ENCODE peak calls at places on chromosomes 4 and X, in ten cellular contexts. G is lower leg skin, X is activated B cell treated with CpG ODN at 0.5 μM for 24 hours, Z is AG10803, A is GM13977, N is breast epithelium, H is H9, L is tibial artery, Q is cardiac fibroblast, K is neural crest cell. R is an unnamed sample.

GRCh38 chr4:170089743-170090666 is at the start of gene AADAT:
- DNase-seq in G (peak), X (no peak), Z (peak), A (peak), N (no peak), H (peak), L (peak), Q (peak), K (peak), R (peak)

GRCh38 chr4:81314196-81314896 is 99.3 kb upstream of the PRKG2 start:
- DNase-seq in G (no peak), X (no peak), Z (peak), A (no peak), N (no peak), H (no peak), L (no peak), Q (peak), K (no peak), R (no peak)

GRCh38 chrX:108000751-108001150 is 18.6 kb upstream of the TEX13B start:
- DNase-seq in G (no peak), X (no peak), Z (no peak), A (no peak), N (no peak), H (no peak), L (no peak), Q (peak), K (no peak), R (no peak)

GRCh38 chr4:17702666-17703065 is 78.8 kb downstream of the FAM184B start:
- DNase-seq in G (peak), X (no peak), Z (no peak), A (no peak), N (no peak), H (no peak), L (no peak), Q (no peak), K (no peak), R (peak)

GRCh38 chr4:175998782-175999181 is 66.9 kb upstream of the WDR17 start:
- DNase-seq in G (no peak), X (no peak), Z (no peak), A (no peak), N (no peak), H (peak), L (no peak), Q (peak), K (peak), R (no peak)

GRCh38 chr4:170157670-170158069 is 67.9 kb upstream of the AADAT start:
- DNase-seq in G (no peak), X (no peak), Z (no peak), A (no peak), N (no peak), H (no peak), L (no peak), Q (no peak), K (no peak), R (no peak)

GRCh38 chr4:76091052-76091451 is 16.5 kb downstream of the ART3 start:
- DNase-seq in G (no peak), X (no peak), Z (no peak), A (no peak), N (no peak), H (no peak), L (no peak), Q (no peak), K (no peak), R (no peak)

GRCh38 chr4:14308229-14308651 is 680.7 kb upstream of the BOD1L1 start:
- DNase-seq in G (no peak), X (no peak), Z (no peak), A (no peak), N (no peak), H (no peak), L (no peak), Q (no peak), K (no peak), R (no peak)

GRCh38 chr4:88110826-88111225 is 47.6 kb downstream of the ABCG2 start:
- DNase-seq in G (no peak), X (no peak), Z (no peak), A (no peak), N (no peak), H (no peak), L (no peak), Q (no peak), K (no peak), R (no peak)

GRCh38 chr4:181731900-181732299 is 511.3 kb upstream of the TENM3 start:
- DNase-seq in G (no peak), X (no peak), Z (no peak), A (no peak), N (no peak), H (no peak), L (no peak), Q (no peak), K (no peak), R (no peak)

GRCh38 chr4:184464759-184465454 is 9.4 kb downstream of the IRF2 start:
- DNase-seq in G (no peak), X (no peak), Z (no peak), A (no peak), N (no peak), H (no peak), L (no peak), Q (no peak), K (no peak), R (no peak)

GRCh38 chr4:173217727-173218126 is 49.1 kb downstream of the GALNT7 start:
- DNase-seq in G (no peak), X (no peak), Z (no peak), A (no peak), N (no peak), H (no peak), L (no peak), Q (peak), K (no peak), R (no peak)

GRCh38 chr4:145703850-145704528 is 24.0 kb downstream of the C4orf51 start:
- DNase-seq in G (no peak), X (no peak), Z (no peak), A (no peak), N (no peak), H (no peak), L (no peak), Q (no peak), K (no peak), R (no peak)

GRCh38 chr4:4647041-4647440 is 105.2 kb upstream of the STX18 start:
- DNase-seq in G (no peak), X (no peak), Z (peak), A (no peak), N (no peak), H (no peak), L (no peak), Q (peak), K (no peak), R (no peak)

GRCh38 chrX:153554519-153555167 is 37.2 kb downstream of the ATP2B3 start:
- DNase-seq in G (peak), X (peak), Z (peak), A (peak), N (peak), H (peak), L (peak), Q (peak), K (peak), R (peak)

GRCh38 chrX:49884290-49884862 is 5.1 kb downstream of the USP27X start:
- DNase-seq in G (peak), X (peak), Z (peak), A (peak), N (peak), H (peak), L (peak), Q (peak), K (peak), R (no peak)

GRCh38 chr4:82652062-82652461 is 90.3 kb upstream of the TMEM150C start:
- DNase-seq in G (no peak), X (no peak), Z (peak), A (no peak), N (no peak), H (no peak), L (no peak), Q (peak), K (no peak), R (no peak)

GRCh38 chrX:22360129-22360528 is 87.4 kb downstream of the CBLL2 start:
- DNase-seq in G (no peak), X (no peak), Z (no peak), A (no peak), N (no peak), H (no peak), L (no peak), Q (no peak), K (no peak), R (no peak)

GRCh38 chr4:143384381-143384994 is 47.8 kb downstream of the GAB1 start:
- DNase-seq in G (no peak), X (no peak), Z (peak), A (no peak), N (no peak), H (no peak), L (peak), Q (peak), K (no peak), R (no peak)

GRCh38 chr4:54173281-54173912 is 55.7 kb upstream of the PDGFRA start:
- DNase-seq in G (peak), X (no peak), Z (no peak), A (no peak), N (no peak), H (no peak), L (no peak), Q (no peak), K (no peak), R (no peak)

GRCh38 chrX:10875995-10876394 is 235.1 kb upstream of the HCCS start:
- DNase-seq in G (no peak), X (no peak), Z (no peak), A (peak), N (no peak), H (no peak), L (no peak), Q (no peak), K (no peak), R (no peak)

GRCh38 chr4:5770051-5770450 is 59.0 kb downstream of the EVC start:
- DNase-seq in G (peak), X (no peak), Z (no peak), A (no peak), N (no peak), H (peak), L (peak), Q (no peak), K (no peak), R (no peak)

GRCh38 chr4:54082168-54082567 is 17.8 kb upstream of the CHIC2 start:
- DNase-seq in G (no peak), X (no peak), Z (peak), A (no peak), N (no peak), H (no peak), L (no peak), Q (peak), K (no peak), R (no peak)

GRCh38 chrX:130086414-130087207 is 23.7 kb downstream of the ELF4 start:
- DNase-seq in G (no peak), X (no peak), Z (no peak), A (no peak), N (no peak), H (no peak), L (no peak), Q (no peak), K (no peak), R (no peak)

GRCh38 chr4:113179996-113180395 is 130.5 kb downstream of the ANK2 start:
- DNase-seq in G (no peak), X (no peak), Z (peak), A (no peak), N (no peak), H (no peak), L (no peak), Q (peak), K (no peak), R (no peak)

GRCh38 chr4:2673157-2673556 is 83.0 kb downstream of the TNIP2 start:
- DNase-seq in G (no peak), X (no peak), Z (no peak), A (no peak), N (no peak), H (no peak), L (no peak), Q (no peak), K (no peak), R (no peak)

GRCh38 chr4:77376788-77377460 is 219.9 kb downstream of the CCNG2 start:
- DNase-seq in G (no peak), X (no peak), Z (no peak), A (no peak), N (no peak), H (peak), L (no peak), Q (no peak), K (no peak), R (no peak)

GRCh38 chr4:156773648-156774357 is 197.8 kb downstream of the PDGFC start:
- DNase-seq in G (no peak), X (no peak), Z (peak), A (no peak), N (no peak), H (no peak), L (no peak), Q (peak), K (no peak), R (no peak)

GRCh38 chrX:150692837-150693781 is at the start of gene MTMR1:
- DNase-seq in G (no peak), X (peak), Z (no peak), A (peak), N (no peak), H (no peak), L (no peak), Q (no peak), K (no peak), R (peak)

GRCh38 chr4:47031713-47032404 is 492 bp downstream of the GABRB1 start:
- DNase-seq in G (no peak), X (no peak), Z (no peak), A (no peak), N (no peak), H (no peak), L (no peak), Q (no peak), K (peak), R (no peak)

GRCh38 chrX:68084765-68085164 is 348.5 kb downstream of the OPHN1 start:
- DNase-seq in G (no peak), X (no peak), Z (peak), A (no peak), N (no peak), H (no peak), L (no peak), Q (peak), K (no peak), R (no peak)

GRCh38 chr4:14627038-14627437 is 375.2 kb upstream of the CPEB2 start:
- DNase-seq in G (no peak), X (no peak), Z (no peak), A (no peak), N (no peak), H (no peak), L (no peak), Q (no peak), K (no peak), R (no peak)

GRCh38 chr4:171846232-171846631 is 33.0 kb downstream of the GALNTL6 start:
- DNase-seq in G (no peak), X (no peak), Z (peak), A (peak), N (no peak), H (peak), L (no peak), Q (peak), K (peak), R (no peak)

GRCh38 chr4:304987-305680 is at the start of gene ZNF732:
- DNase-seq in G (no peak), X (no peak), Z (peak), A (no peak), N (peak), H (no peak), L (no peak), Q (peak), K (peak), R (peak)

GRCh38 chr4:146407669-146408084 is 114.1 kb downstream of the SLC10A7 start:
- DNase-seq in G (no peak), X (no peak), Z (no peak), A (no peak), N (no peak), H (no peak), L (no peak), Q (peak), K (no peak), R (no peak)

GRCh38 chr4:108483077-108483476 is 137.3 kb upstream of the RPL34 start:
- DNase-seq in G (no peak), X (no peak), Z (no peak), A (no peak), N (no peak), H (no peak), L (no peak), Q (no peak), K (no peak), R (no peak)

GRCh38 chrX:119853449-119853848 is 686 bp upstream of the UPF3B start:
- DNase-seq in G (no peak), X (no peak), Z (no peak), A (no peak), N (no peak), H (no peak), L (no peak), Q (no peak), K (no peak), R (no peak)

DNA sequence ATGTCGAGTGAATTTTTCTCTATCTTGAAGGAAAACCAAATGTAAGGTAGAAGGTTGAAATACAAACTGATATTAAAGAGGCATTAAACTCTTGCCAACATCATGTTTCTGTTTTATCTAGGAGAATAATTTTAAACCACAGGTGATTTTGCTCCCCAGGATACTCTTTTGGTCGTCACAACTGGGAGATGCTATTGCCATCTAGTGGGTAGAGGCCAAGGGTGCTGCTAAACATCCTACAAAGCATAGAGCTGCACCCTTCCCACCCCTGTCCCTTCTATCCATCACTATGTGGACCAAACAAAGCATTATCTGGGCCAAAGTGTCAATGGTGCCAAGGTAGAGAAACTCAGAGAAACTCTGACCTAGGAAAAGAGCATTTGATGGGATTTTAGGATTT is 154.6 kb upstream of the MAGEB2 start:
- DNase-seq in G (no peak), X (no peak), Z (no peak), A (no peak), N (no peak), H (no peak), L (no peak), Q (peak), K (no peak), R (no peak)
- TF ChIP-seq CTCF in G (no peak), X (no peak), Z (peak), A (peak), N (no peak), H (peak), L (no peak), Q (peak), K (peak), R (no peak)

DNA sequence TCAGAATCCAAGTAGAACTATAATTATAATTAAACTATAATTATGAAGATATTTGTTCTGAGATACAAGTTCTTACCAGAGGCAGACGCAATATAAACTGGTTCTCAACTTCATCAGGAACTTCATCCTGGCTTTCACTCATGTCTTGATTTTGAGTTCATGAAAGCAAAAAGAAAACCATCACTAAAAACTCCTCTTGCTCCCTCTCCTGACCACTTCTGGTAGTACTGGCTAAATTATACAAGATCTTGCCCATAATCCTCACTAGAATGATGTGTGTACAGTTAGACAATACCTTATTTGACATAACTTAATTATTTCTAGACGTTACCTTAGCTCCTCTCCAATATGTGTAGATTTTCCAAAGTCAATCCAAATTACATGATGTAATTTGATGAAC is 3.7 kb downstream of the TAF7L start:
- DNase-seq in G (no peak), X (no peak), Z (peak), A (peak), N (no peak), H (no peak), L (no peak), Q (peak), K (peak), R (peak)
- TF ChIP-seq CTCF in G (no peak), X (no peak), Z (peak), A (peak), N (no peak), H (peak), L (peak), Q (peak), K (peak), R (peak)

GRCh38 chr4:102531441-102531840 is 30.3 kb downstream of the NFKB1 start:
- DNase-seq in G (no peak), X (no peak), Z (peak), A (no peak), N (no peak), H (no peak), L (no peak), Q (no peak), K (no peak), R (no peak)
- TF ChIP-seq CTCF in G (no peak), X (no peak), Z (no peak), A (no peak), N (no peak), H (no peak), L (no peak), Q (no peak), K (no peak), R (no peak)

GRCh38 chr4:166309286-166309685 is 436.2 kb downstream of the TLL1 start:
- DNase-seq in G (no peak), X (no peak), Z (no peak), A (no peak), N (no peak), H (no peak), L (no peak), Q (no peak), K (no peak), R (no peak)
- TF ChIP-seq CTCF in G (no peak), X (no peak), Z (no peak), A (no peak), N (no peak), H (no peak), L (no peak), Q (no peak), K (no peak), R (no peak)

GRCh38 chr4:126109836-126110235 is 795.1 kb downstream of the FAT4 start:
- DNase-seq in G (no peak), X (no peak), Z (no peak), A (no peak), N (no peak), H (no peak), L (no peak), Q (no peak), K (no peak), R (no peak)

GRCh38 chr4:126106658-126107057 is 791.9 kb downstream of the FAT4 start:
- DNase-seq in G (no peak), X (no peak), Z (peak), A (no peak), N (no peak), H (peak), L (no peak), Q (peak), K (no peak), R (no peak)
- TF ChIP-seq CTCF in G (no peak), X (no peak), Z (peak), A (peak), N (no peak), H (peak), L (no peak), Q (no peak), K (peak), R (peak)

GRCh38 chr4:121339824-121340223 is 41.0 kb downstream of the QRFPR start:
- DNase-seq in G (no peak), X (no peak), Z (no peak), A (no peak), N (no peak), H (no peak), L (no peak), Q (no peak), K (no peak), R (no peak)

GRCh38 chr4:121336706-121337105 is 44.1 kb downstream of the QRFPR start:
- DNase-seq in G (no peak), X (no peak), Z (no peak), A (no peak), N (no peak), H (no peak), L (no peak), Q (no peak), K (no peak), R (no peak)

GRCh38 chr4:121340247-121340646 is 40.6 kb downstream of the QRFPR start:
- DNase-seq in G (no peak), X (no peak), Z (no peak), A (no peak), N (no peak), H (no peak), L (no peak), Q (no peak), K (no peak), R (no peak)

GRCh38 chr4:121338506-121338905 is 42.3 kb downstream of the QRFPR start:
- DNase-seq in G (no peak), X (no peak), Z (no peak), A (no peak), N (no peak), H (no peak), L (no peak), Q (no peak), K (no peak), R (no peak)

GRCh38 chr4:121339307-121339706 is 41.5 kb downstream of the QRFPR start:
- DNase-seq in G (no peak), X (no peak), Z (no peak), A (no peak), N (no peak), H (no peak), L (no peak), Q (no peak), K (no peak), R (no peak)
- TF ChIP-seq CTCF in G (no peak), X (no peak), Z (no peak), A (no peak), N (no peak), H (no peak), L (no peak), Q (no peak), K (no peak), R (no peak)